ENCODE peak calls at places on chromosomes 13 and 19, in five cellular contexts. M is progenitor cell of endocrine pancreas, S is heart left ventricle, G is mesothelial cell of epicardium, H is sigmoid colon. Z is an unnamed sample.
A peak's percentile ranks its signal among the peaks of the same experiment; 100 is the strongest.

GRCh38 chr13:71219671-71220070 is 647.3 kb downstream of the DACH1 start:
- DNase-seq in M (no peak), S (no peak), G (no peak), H (no peak), Z (no peak)

GRCh38 chr13:114097893-114098688 is 34.3 kb downstream of the RASA3 start:
- DNase-seq in M (no peak), S (peak; percentile 15), G (no peak), H (peak; percentile 57), Z (peak; percentile 83)

GRCh38 chr19:18710986-18711751 is 27.7 kb downstream of the CRTC1 start:
- DNase-seq in M (no peak), S (no peak), G (no peak), H (peak; percentile 88), Z (no peak)

GRCh38 chr13:75416327-75417005 is 65.5 kb downstream of the TBC1D4 start:
- DNase-seq in M (no peak), S (no peak), G (no peak), H (no peak), Z (no peak)

GRCh38 chr13:73341748-73342147 is 282.9 kb downstream of the KLF5 start:
- DNase-seq in M (no peak), S (no peak), G (no peak), H (no peak), Z (no peak)

GRCh38 chr13:42561752-42562467 is 12.0 kb upstream of the TNFSF11 start:
- DNase-seq in M (no peak), S (no peak), G (no peak), H (no peak), Z (no peak)

GRCh38 chr19:29420065-29420464 is 105.7 kb upstream of the VSTM2B start:
- DNase-seq in M (no peak), S (no peak), G (no peak), H (no peak), Z (no peak)

GRCh38 chr19:6482343-6482686 is 728 bp upstream of the DENND1C start:
- DNase-seq in M (no peak), S (no peak), G (no peak), H (no peak), Z (no peak)

GRCh38 chr19:8515317-8515716 is 1.4 kb upstream of the ZNF414 start:
- DNase-seq in M (no peak), S (no peak), G (no peak), H (no peak), Z (no peak)

GRCh38 chr19:16223746-16224145 is 26.0 kb downstream of the AP1M1 start:
- DNase-seq in M (no peak), S (no peak), G (no peak), H (no peak), Z (peak; percentile 59)

GRCh38 chr13:73056054-73056962 is 2.5 kb upstream of the KLF5 start:
- DNase-seq in M (no peak), S (no peak), G (no peak), H (no peak), Z (no peak)

GRCh38 chr13:99523838-99524237 is 22.6 kb downstream of the TM9SF2 start:
- DNase-seq in M (no peak), S (no peak), G (no peak), H (no peak), Z (no peak)

GRCh38 chr13:94157705-94158218 is 321.7 kb downstream of the DCT start:
- DNase-seq in M (no peak), S (no peak), G (no peak), H (no peak), Z (no peak)

GRCh38 chr19:11780431-11781020 is 13.7 kb downstream of the ZNF441 start:
- DNase-seq in M (no peak), S (no peak), G (no peak), H (no peak), Z (no peak)

GRCh38 chr19:29524201-29524911 is 1.4 kb upstream of the VSTM2B start:
- DNase-seq in M (no peak), S (no peak), G (no peak), H (no peak), Z (no peak)

GRCh38 chr19:41691268-41691970 is 3.3 kb upstream of the CEACAM7 start:
- DNase-seq in M (no peak), S (no peak), G (no peak), H (no peak), Z (peak; percentile 68)

GRCh38 chr19:3343619-3344502 is 22.5 kb upstream of the NFIC start:
- DNase-seq in M (no peak), S (peak; percentile 81), G (no peak), H (peak; percentile 96), Z (peak; percentile 89)

GRCh38 chr19:13840751-13841338 is 36.1 kb upstream of the NANOS3 start:
- DNase-seq in M (no peak), S (no peak), G (no peak), H (no peak), Z (no peak)

GRCh38 chr19:13888281-13888680 is 11.3 kb downstream of the NANOS3 start:
- DNase-seq in M (no peak), S (no peak), G (no peak), H (no peak), Z (no peak)

GRCh38 chr19:2330632-2331284 is 2.3 kb downstream of the SPPL2B start:
- DNase-seq in M (no peak), S (no peak), G (no peak), H (no peak), Z (no peak)

GRCh38 chr19:28074773-28075172 is 1138.2 kb downstream of the UQCRFS1 start:
- DNase-seq in M (no peak), S (no peak), G (no peak), H (no peak), Z (no peak)

GRCh38 chr19:50819636-50820035 is 4.0 kb downstream of the KLK1 start:
- DNase-seq in M (no peak), S (no peak), G (no peak), H (no peak), Z (no peak)

GRCh38 chr19:58117841-58118575 is 20.0 kb upstream of the ZSCAN18 start:
- DNase-seq in M (no peak), S (peak; percentile 23), G (no peak), H (no peak), Z (no peak)

GRCh38 chr19:17762505-17763229 is 11.4 kb downstream of the FCHO1 start:
- DNase-seq in M (no peak), S (no peak), G (no peak), H (no peak), Z (no peak)

GRCh38 chr19:32330149-32330548 is 15.3 kb upstream of the ZNF507 start:
- DNase-seq in M (no peak), S (no peak), G (peak; percentile 51), H (no peak), Z (no peak)

GRCh38 chr19:32318884-32319520 is 26.4 kb upstream of the ZNF507 start:
- DNase-seq in M (no peak), S (no peak), G (peak; percentile 34), H (no peak), Z (no peak)

GRCh38 chr19:32322541-32322940 is 22.9 kb upstream of the ZNF507 start:
- DNase-seq in M (no peak), S (no peak), G (peak; percentile 30), H (no peak), Z (no peak)

DNA sequence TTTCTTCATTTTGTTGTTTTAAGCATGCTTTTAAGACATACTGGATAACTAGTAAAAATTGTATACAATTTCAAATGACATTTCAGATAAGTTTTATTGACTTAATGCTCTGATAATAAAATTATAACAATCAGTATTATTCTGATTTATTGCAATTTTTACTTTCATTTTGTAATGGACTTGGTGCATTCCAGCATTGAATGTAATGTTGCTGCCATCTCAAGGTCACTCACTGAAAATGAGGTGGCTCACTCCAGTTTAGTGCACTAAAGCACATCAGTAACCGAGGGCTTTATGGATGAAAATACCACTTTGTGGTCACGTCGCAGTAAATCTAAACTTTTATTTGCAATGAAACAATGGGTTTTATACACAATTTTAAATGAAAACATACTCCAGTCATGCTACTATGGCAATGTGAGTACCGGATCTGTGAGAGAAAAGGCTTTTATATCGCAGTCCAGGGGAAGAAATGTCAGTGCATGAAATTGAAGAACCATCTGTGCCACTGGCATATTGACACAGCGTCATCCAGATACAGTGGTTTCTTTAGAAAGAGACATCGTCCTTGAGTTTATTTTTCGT is 20.7 kb upstream of the ZNF507 start:
- DNase-seq in M (no peak), S (no peak), G (no peak), H (no peak), Z (no peak)
- TF ChIP-seq CTCF in M (no peak), S (no peak), G (no peak), H (no peak), Z (no peak)

DNA sequence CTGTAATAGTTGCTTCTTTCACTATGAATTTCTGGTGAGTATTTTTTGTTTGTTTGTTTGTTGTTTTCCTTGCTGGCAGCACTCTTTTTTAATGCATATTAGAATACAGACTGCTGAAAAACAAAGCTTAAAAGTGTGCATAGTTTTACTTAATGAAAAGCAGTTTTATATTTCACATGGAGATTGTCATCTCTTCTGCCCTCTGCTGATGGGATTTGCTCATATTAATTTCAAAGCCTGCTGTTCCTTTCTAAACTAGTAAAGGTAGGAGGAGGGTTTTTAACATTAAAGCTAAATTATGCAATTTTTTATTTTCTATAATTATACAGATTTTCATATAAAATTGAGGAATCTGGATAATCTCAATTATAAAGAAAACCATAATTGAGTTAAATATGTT is 692.6 kb upstream of the SLITRK1 start:
- DNase-seq in M (no peak), S (no peak), G (no peak), H (no peak), Z (no peak)
- TF ChIP-seq CTCF in M (peak; percentile 29), S (no peak), G (peak; percentile 22), H (no peak), Z (no peak)

GRCh38 chr13:111153279-111153976 is 38.3 kb downstream of the ARHGEF7 start:
- DNase-seq in M (peak; percentile 91), S (peak; percentile 95), G (peak; percentile 98), H (peak; percentile 96), Z (peak; percentile 87)
- TF ChIP-seq CTCF in M (peak; percentile 44), S (peak; percentile 56), G (no peak), H (no peak), Z (no peak)

DNA sequence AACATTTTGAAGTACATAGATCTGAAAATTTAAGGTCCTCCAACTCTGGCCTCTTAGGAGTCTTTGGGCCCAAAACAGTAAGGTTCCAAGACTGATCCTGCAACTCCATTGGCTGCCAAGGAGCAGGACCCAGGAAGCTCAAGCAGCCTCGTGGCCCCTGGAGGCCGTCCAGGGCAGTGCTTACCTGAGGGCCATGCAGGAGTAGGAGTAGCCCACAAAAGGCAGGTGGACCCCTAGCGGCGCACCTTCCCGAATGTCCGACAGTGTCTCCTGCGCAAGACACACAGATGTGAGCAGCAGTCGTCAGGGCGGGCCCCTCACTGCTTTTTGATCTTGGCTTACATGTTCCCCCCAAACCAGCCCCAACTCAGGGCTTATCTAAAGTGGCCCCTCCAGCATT is 5.7 kb upstream of the SIX5 start:
- DNase-seq in M (no peak), S (no peak), G (no peak), H (no peak), Z (no peak)
- TF ChIP-seq CTCF in M (peak; percentile 55), S (no peak), G (no peak), H (no peak), Z (no peak)

Z was measured in lower leg skin.